ENCODE peak calls at places on chromosomes 16 and 17, in eight cellular contexts. T, E, F, U, Q, N, C and X are unnamed samples.

GRCh38 chr17:65609749-65610148 is 48.3 kb upstream of the AXIN2 start:
- DNase-seq in C (no peak), U (no peak), N (no peak), F (peak), E (peak), Q (no peak), T (no peak), X (no peak)

GRCh38 chr17:70137451-70138230 is 31.7 kb upstream of the KCNJ2 start:
- DNase-seq in U (no peak), Q (peak), N (no peak), T (no peak), E (peak), F (peak), C (peak), X (peak)

GRCh38 chr17:61073799-61074513 is 325.7 kb upstream of the TBX2 start:
- DNase-seq in F (no peak), U (no peak), N (no peak), Q (no peak), C (no peak), T (no peak), E (no peak), X (no peak)

GRCh38 chr16:30649725-30650368 is 913 bp upstream of the PRR14 start:
- DNase-seq in C (no peak), N (no peak), Q (no peak), F (no peak), E (peak), T (peak), U (no peak), X (no peak)

GRCh38 chr16:89071686-89072182 is 21.9 kb upstream of the ACSF3 start:
- DNase-seq in E (no peak), N (no peak), Q (no peak), C (no peak), U (no peak), T (no peak), F (peak), X (no peak)

GRCh38 chr16:80744856-80745255 is 59.5 kb downstream of the CDYL2 start:
- DNase-seq in Q (no peak), F (no peak), U (no peak), N (no peak), E (no peak), C (no peak), T (no peak), X (no peak)

GRCh38 chr17:59825533-59826316 is 67.0 kb downstream of the TUBD1 start:
- DNase-seq in F (no peak), E (no peak), C (no peak), U (no peak), N (no peak), Q (no peak), T (no peak), X (no peak)

GRCh38 chr17:77316191-77316641 is 175.4 kb downstream of the SEC14L1 start:
- DNase-seq in N (no peak), Q (no peak), T (no peak), U (no peak), C (peak), E (peak), F (no peak), X (no peak)

GRCh38 chr17:42894283-42895184 is 6.1 kb upstream of the G6PC1 start:
- DNase-seq in E (no peak), U (peak), C (no peak), T (no peak), N (no peak), F (peak), Q (no peak), X (no peak)

GRCh38 chr17:50316016-50316587 is 29.8 kb upstream of the XYLT2 start:
- DNase-seq in F (no peak), U (no peak), C (no peak), E (no peak), N (no peak), Q (no peak), T (no peak), X (no peak)

GRCh38 chr17:57090560-57091185 is 5.6 kb downstream of the AKAP1 start:
- DNase-seq in E (no peak), N (no peak), C (no peak), Q (no peak), T (peak), U (no peak), F (no peak), X (peak)

GRCh38 chr17:57085448-57086068 is 512 bp downstream of the AKAP1 start:
- DNase-seq in E (peak), Q (no peak), U (peak), C (peak), T (peak), F (peak), N (no peak), X (no peak)

GRCh38 chr17:57089391-57089790 is 4.3 kb downstream of the AKAP1 start:
- DNase-seq in C (no peak), E (no peak), Q (no peak), T (no peak), F (no peak), U (no peak), N (no peak), X (no peak)

GRCh38 chr17:57086069-57086930 is 1.3 kb downstream of the AKAP1 start:
- DNase-seq in Q (no peak), U (peak), C (peak), N (no peak), F (peak), E (peak), T (peak), X (no peak)

GRCh38 chr17:57088298-57088697 is 3.3 kb downstream of the AKAP1 start:
- DNase-seq in F (no peak), N (no peak), E (no peak), U (no peak), C (no peak), Q (no peak), T (no peak), X (no peak)
- TF ChIP-seq CTCF in F (no peak), N (no peak), E (no peak), U (no peak), C (no peak), Q (no peak), T (no peak), X (no peak)

DNA sequence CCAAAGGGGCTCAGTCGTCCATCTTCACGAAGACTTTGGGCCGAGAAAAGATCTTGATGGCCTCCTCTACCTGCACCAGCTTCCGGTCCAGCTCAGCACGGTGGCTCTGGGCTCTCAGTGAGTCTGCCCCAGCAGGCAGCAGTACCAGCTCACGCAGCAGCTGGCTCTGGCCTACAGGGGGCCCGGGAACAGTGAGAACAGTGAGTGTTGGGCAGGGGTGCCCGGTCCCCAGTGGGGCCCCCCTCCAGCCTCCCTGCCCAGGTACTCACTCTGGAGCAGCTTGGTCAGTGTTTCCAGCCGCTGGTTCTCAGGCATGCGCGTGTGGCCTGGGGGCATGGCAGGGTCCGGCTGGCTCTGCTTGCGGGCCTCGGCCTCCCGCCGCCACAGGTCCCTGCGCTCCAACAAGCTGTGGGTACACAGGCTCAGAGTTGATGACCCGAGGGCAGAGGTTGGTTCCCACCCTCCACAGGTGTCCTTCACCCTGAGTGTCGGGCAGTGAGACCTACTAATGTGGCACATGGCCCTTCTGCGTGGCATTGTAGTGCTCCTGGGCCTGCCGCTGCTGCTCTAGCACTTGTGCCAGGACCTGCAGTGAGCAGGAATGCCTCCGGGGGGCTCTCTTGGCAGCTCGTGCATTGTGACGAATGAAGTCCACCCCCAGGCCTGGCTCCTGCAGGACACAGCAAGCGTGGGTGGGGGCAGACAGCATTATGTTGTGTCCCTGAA is 2.6 kb downstream of the PARD6A start:
- DNase-seq in N (no peak), T (peak), E (no peak), U (peak), C (no peak), Q (no peak), F (no peak), X (no peak)
- H3K4me3 ChIP-seq in N (no peak), T (no peak), E (no peak), U (no peak), C (no peak), Q (no peak), F (no peak), X (no peak)

DNA sequence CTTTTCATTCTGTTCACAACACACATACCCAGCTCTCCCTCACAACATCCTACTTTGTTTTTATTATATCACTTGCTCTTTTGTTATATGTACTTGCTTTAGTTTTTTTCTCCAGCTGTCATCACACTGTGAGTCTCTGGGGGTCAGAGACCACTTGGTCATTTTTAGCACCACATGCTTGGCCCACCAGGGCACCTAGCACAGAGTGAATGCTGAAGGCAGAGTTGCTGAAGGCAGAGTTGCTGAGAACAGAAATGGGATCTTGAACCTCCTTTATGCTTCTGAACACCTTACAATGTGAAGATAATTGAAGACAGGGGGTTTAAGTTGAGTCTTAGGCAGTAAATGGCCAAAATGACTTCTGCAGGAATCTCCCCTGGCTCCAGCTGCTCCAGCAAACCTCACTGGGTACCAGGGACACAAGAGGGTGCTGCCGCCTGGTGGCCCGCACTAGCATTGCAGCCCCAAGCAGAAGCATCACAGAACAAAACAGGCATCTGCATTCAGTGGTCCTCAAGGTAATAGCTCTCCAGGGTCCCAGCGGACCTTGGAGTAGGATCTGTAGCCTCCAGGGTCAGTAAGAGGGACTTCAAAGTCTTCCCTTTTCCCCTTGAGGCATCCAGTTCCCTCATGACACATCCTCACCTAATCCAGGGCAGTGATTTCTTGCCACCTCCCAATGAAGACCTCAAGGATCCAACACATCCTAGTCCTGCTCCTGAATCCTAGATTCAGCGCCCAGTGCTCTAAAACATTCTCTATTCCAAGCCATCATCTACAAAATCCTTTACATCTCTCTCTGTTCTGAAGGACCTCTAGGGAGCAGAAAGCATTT is 1972.6 kb downstream of the TP53TG3F start:
- DNase-seq in T (peak), N (no peak), F (no peak), E (peak), C (no peak), Q (no peak), U (peak), X (no peak)
- TF ChIP-seq CTCF in T (peak), N (no peak), F (no peak), E (peak), C (no peak), Q (peak), U (peak), X (peak)

DNA sequence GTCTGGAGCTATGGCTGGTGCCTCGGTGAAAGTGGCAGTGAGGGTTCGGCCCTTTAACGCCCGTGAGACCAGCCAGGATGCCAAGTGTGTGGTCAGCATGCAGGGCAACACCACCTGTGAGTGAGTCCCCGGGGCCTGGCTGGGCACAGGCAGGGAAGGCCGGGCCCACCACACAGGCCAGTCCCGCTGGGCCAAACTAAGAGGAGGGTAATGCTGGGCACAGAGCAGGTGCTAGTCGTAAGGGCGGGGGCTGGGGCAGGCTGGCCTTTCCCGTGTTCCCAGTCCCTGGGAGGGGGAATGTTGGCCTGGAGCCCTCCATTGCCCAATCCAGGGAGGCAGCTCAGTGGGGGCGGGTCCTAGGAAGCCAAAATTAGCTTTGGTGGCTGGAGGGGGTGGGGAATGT is 2.5 kb downstream of the KIF1C start:
- DNase-seq in E (peak), N (no peak), Q (no peak), F (peak), T (no peak), U (peak), C (peak), X (no peak)
- H3K4me3 ChIP-seq in E (peak), N (peak), Q (peak), F (no peak), T (no peak), U (no peak), C (no peak), X (peak)

DNA sequence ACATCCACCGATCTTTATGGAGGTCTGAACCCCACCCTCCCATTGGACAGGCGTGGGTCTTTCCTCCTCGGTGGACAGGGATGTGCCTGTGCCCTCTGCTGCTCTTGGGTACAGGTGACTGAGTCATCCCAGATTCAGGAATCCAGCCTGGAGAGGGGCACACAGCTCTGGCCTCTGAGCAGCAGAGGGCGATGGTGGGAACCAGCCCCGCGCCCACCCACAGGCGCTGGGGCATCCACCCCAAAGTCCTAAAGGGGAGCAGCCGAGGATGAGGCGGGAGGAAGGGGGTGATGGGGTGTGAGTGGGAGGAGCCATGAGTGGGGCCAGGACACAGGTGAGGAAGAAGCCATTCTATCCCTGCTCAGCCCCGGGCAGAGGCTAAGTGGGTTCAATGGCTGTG is 35.0 kb downstream of the ENGASE start:
- DNase-seq in N (no peak), E (no peak), Q (no peak), F (no peak), C (no peak), T (no peak), U (no peak), X (no peak)
- TF ChIP-seq CTCF in N (no peak), E (no peak), Q (no peak), F (no peak), C (no peak), T (no peak), U (no peak), X (no peak)

GRCh38 chr17:57620576-57620975 is 124.5 kb downstream of the CCDC182 start:
- DNase-seq in Q (no peak), U (no peak), E (no peak), F (no peak), T (no peak), N (peak), C (no peak), X (no peak)

GRCh38 chr17:57624390-57624789 is 120.7 kb downstream of the CCDC182 start:
- DNase-seq in C (no peak), E (no peak), F (no peak), T (no peak), U (no peak), N (peak), Q (no peak), X (no peak)

GRCh38 chr17:57623620-57624019 is 121.5 kb downstream of the CCDC182 start:
- DNase-seq in N (no peak), C (no peak), F (no peak), E (no peak), T (no peak), Q (no peak), U (no peak), X (no peak)

GRCh38 chr17:57622327-57622885 is 122.7 kb downstream of the CCDC182 start:
- DNase-seq in C (no peak), U (no peak), T (no peak), E (no peak), N (peak), F (no peak), Q (no peak), X (no peak)

DNA sequence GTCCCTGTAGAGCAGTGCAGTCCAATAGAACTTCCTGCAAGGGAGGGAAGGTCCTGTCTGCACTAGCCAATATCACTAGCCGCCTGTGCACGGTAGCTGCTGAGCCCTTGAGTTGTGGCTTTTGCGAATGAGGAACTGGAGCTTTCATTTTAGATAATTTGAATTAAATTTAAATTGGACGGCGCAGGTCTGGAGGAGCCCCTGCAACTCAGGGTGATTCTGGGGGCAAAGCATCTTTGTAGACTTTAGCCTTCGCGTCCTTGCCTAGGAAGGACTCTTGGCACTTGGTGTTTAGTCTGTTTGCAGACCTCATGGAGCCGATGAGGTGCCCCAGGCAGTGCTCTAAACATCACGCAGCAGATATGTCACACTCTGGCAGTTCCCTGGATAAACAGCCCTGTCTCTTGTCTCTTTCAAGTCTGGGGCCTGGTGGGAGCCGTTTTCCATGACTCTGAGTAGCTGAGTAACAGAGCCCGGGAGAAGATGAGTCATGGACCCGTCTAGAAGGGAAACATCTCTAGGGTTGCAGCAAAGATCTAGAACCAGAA is 122.1 kb downstream of the CCDC182 start:
- DNase-seq in C (no peak), E (peak), F (no peak), Q (no peak), N (peak), T (peak), U (no peak), X (peak)
- H3K4me3 ChIP-seq in C (no peak), E (no peak), F (no peak), Q (no peak), N (no peak), T (no peak), U (no peak), X (no peak)

DNA sequence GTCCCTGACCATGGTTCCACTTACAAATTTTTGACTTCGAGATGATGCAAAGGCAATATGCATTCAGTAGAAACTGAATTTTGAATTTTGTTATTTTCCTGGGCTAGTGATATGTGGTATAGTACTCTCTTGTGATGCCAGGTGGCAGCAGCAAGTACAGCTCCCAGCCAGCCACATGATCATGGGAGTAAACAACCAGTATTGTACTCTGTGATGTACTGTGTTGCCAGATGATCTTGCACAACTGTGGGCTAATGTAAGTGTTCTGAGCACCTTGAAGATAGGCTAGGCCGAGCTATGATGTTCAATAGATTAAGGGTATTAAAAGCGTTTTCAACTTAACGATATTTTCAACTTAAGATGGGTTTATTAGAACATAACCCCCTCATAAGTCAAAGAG is 250.8 kb downstream of the STX8 start:
- DNase-seq in U (peak), E (no peak), N (no peak), T (no peak), Q (no peak), C (peak), F (no peak), X (no peak)
- TF ChIP-seq CTCF in U (no peak), E (no peak), N (no peak), T (no peak), Q (no peak), C (no peak), F (no peak), X (no peak)